ENCODE peak calls at places on chromosomes 13 and 19, in nine cellular contexts. V is Ammon's horn; I is stimulated activated CD4-positive, alpha-beta T cell treated with anti-CD3 and anti-CD28 coated beads, Interleukin-2, amount 100 ng/mL, for 24 hours; S is stimulated activated naive CD8-positive, alpha-beta T cell treated with anti-CD3 and anti-CD28 coated beads, Interleukin-15, Interleukin-2, amounts not matched to agents 100 U/mL and 50 U/mL, for 24 hours; Z is AG08395; B is EL; E is neural progenitor cell; O is cardiac fibroblast; D is activated naive CD8-positive, alpha-beta T cell treated with anti-CD3 and anti-CD28 coated beads for 36 hours. H is an unnamed sample.

GRCh38 chr19:16248380-16249023 is 50.8 kb downstream of the AP1M1 start:
- DNase-seq in S (no peak), D (no peak), B (no peak), V (no peak), O (no peak), E (no peak), Z (no peak), I (no peak), H (no peak)

GRCh38 chr19:54281008-54281728 is at the start of gene LILRB2:
- DNase-seq in I (no peak), V (no peak), B (no peak), E (no peak), D (no peak), S (no peak), O (no peak), Z (no peak), H (no peak)

GRCh38 chr19:18488838-18489626 is 32.8 kb downstream of the ELL start:
- DNase-seq in D (no peak), E (peak; percentile 81), V (no peak), Z (no peak), O (no peak), I (no peak), S (no peak), B (no peak), H (peak; percentile 32)

GRCh38 chr13:72622546-72622945 is 104.9 kb downstream of the MZT1 start:
- DNase-seq in V (no peak), B (no peak), I (no peak), D (no peak), S (no peak), Z (no peak), E (no peak), O (no peak), H (no peak)

GRCh38 chr19:50842130-50842529 is 8.8 kb upstream of the KLK15 start:
- DNase-seq in Z (no peak), O (no peak), V (no peak), I (no peak), S (no peak), D (no peak), E (no peak), B (no peak), H (no peak)

GRCh38 chr13:80339841-80340642 is 884 bp downstream of the SPRY2 start:
- DNase-seq in E (peak; percentile 60), D (peak; percentile 6), I (no peak), B (peak; percentile 50), V (peak; percentile 57), O (peak; percentile 43), Z (peak; percentile 21), S (peak; percentile 20), H (no peak)

GRCh38 chr13:98039964-98040363 is 86.5 kb downstream of the IPO5 start:
- DNase-seq in D (no peak), I (no peak), E (no peak), B (no peak), V (no peak), Z (no peak), S (no peak), O (no peak), H (no peak)

GRCh38 chr13:95300625-95301134 is 571 bp downstream of the ABCC4 start:
- DNase-seq in E (peak; percentile 73), B (peak; percentile 76), Z (peak; percentile 64), V (peak; percentile 62), O (peak; percentile 34), S (peak; percentile 63), I (peak; percentile 40), D (peak; percentile 68), H (no peak)

GRCh38 chr19:55622242-55622969 is 2.0 kb downstream of the ZNF784 start:
- DNase-seq in Z (no peak), D (no peak), S (no peak), V (no peak), E (no peak), O (no peak), B (no peak), I (no peak), H (no peak)

GRCh38 chr19:38411041-38411712 is 8.3 kb downstream of the FAM98C start:
- DNase-seq in S (no peak), I (no peak), Z (no peak), B (no peak), D (no peak), V (no peak), O (no peak), E (no peak), H (no peak)

GRCh38 chr19:40771101-40771539 is 4.2 kb upstream of the MIA start:
- DNase-seq in I (no peak), Z (no peak), S (no peak), E (no peak), D (no peak), V (no peak), O (peak; percentile 24), B (no peak), H (no peak)

GRCh38 chr13:105997436-105998232 is 537.8 kb downstream of the EFNB2 start:
- DNase-seq in O (no peak), B (no peak), Z (peak; percentile 48), D (no peak), V (peak; percentile 32), S (no peak), I (no peak), E (no peak), H (no peak)

GRCh38 chr19:39046037-39046821 is 13.9 kb upstream of the FBXO27 start:
- DNase-seq in V (no peak), S (no peak), E (no peak), B (peak; percentile 12), I (no peak), O (peak; percentile 25), D (no peak), Z (no peak), H (peak; percentile 85)

GRCh38 chr13:101202590-101202989 is 213.7 kb downstream of the NALCN start:
- DNase-seq in V (no peak), B (no peak), D (no peak), Z (no peak), S (no peak), I (no peak), O (no peak), E (peak; percentile 58), H (no peak)

GRCh38 chr13:27587083-27587482 is 33.2 kb downstream of the LNX2 start:
- DNase-seq in V (no peak), Z (no peak), I (no peak), E (no peak), O (no peak), S (no peak), B (no peak), D (no peak), H (no peak)

GRCh38 chr13:95926231-95926630 is 127.0 kb downstream of the UGGT2 start:
- DNase-seq in I (no peak), B (no peak), V (no peak), S (no peak), D (no peak), O (peak; percentile 5), Z (no peak), E (no peak), H (peak; percentile 53)

GRCh38 chr19:3604987-3605343 is 1.7 kb downstream of the TBXA2R start:
- DNase-seq in I (no peak), E (no peak), Z (no peak), V (no peak), B (no peak), O (no peak), S (peak; percentile 63), D (peak; percentile 65), H (no peak)

GRCh38 chr13:39692650-39693438 is 37.4 kb downstream of the COG6 start:
- DNase-seq in D (no peak), I (no peak), B (no peak), S (no peak), O (no peak), Z (peak; percentile 3), E (no peak), V (no peak), H (no peak)

GRCh38 chr19:19744641-19745040 is 11.7 kb upstream of the ZNF14 start:
- DNase-seq in O (no peak), V (no peak), Z (no peak), B (no peak), I (no peak), D (no peak), S (no peak), E (no peak), H (no peak)

GRCh38 chr19:56837492-56837891 is 3.0 kb downstream of the PEG3 start:
- DNase-seq in Z (no peak), E (no peak), S (no peak), I (no peak), V (peak; percentile 86), D (peak; percentile 3), B (no peak), O (no peak), H (peak; percentile 35)

GRCh38 chr19:10291554-10292205 is 1.9 kb downstream of the ICAM5 start:
- DNase-seq in B (no peak), I (no peak), O (no peak), D (no peak), V (no peak), Z (no peak), E (no peak), S (no peak), H (no peak)

GRCh38 chr13:66835040-66835628 is 395.0 kb downstream of the PCDH9 start:
- DNase-seq in D (no peak), B (no peak), V (peak; percentile 85), O (peak; percentile 60), Z (no peak), I (no peak), S (no peak), E (peak; percentile 79), H (peak; percentile 19)

GRCh38 chr19:54430306-54431254 is 15.3 kb downstream of the TTYH1 start:
- DNase-seq in O (peak; percentile 30), V (peak; percentile 78), Z (peak; percentile 56), E (peak; percentile 74), S (peak; percentile 69), B (peak; percentile 25), D (peak; percentile 51), I (peak; percentile 49), H (no peak)

GRCh38 chr13:25874907-25875306 is 176.9 kb downstream of the SHISA2 start:
- DNase-seq in E (no peak), O (no peak), B (no peak), Z (no peak), S (peak; percentile 66), V (no peak), I (peak; percentile 63), D (peak; percentile 33), H (no peak)

GRCh38 chr13:101706651-101707050 is 254.2 kb downstream of the ITGBL1 start:
- DNase-seq in O (peak; percentile 96), D (peak; percentile 22), I (no peak), B (peak; percentile 91), E (no peak), S (no peak), Z (peak; percentile 90), V (peak; percentile 33), H (peak; percentile 98)

GRCh38 chr19:55173186-55173716 is 6.8 kb upstream of the DNAAF3 start:
- DNase-seq in Z (no peak), E (no peak), B (no peak), D (no peak), O (no peak), V (no peak), S (no peak), I (no peak), H (no peak)

GRCh38 chr13:69374036-69374435 is 733.6 kb upstream of the ATXN8OS start:
- DNase-seq in I (no peak), D (no peak), E (no peak), V (no peak), S (no peak), B (no peak), O (no peak), Z (no peak), H (no peak)

GRCh38 chr19:36973844-36974195 is 57.7 kb downstream of the ZNF568 start:
- DNase-seq in I (no peak), V (peak; percentile 18), O (no peak), D (no peak), S (no peak), E (no peak), B (no peak), Z (peak; percentile 5), H (no peak)

GRCh38 chr19:4304509-4305252 is at the start of gene FSD1:
- DNase-seq in O (peak; percentile 47), V (peak; percentile 29), B (peak; percentile 76), Z (peak; percentile 98), E (peak; percentile 92), S (peak; percentile 89), D (peak; percentile 92), I (peak; percentile 76), H (no peak)

GRCh38 chr13:44899967-44900366 is 89.3 kb downstream of the NUFIP1 start:
- DNase-seq in O (no peak), I (no peak), B (no peak), Z (no peak), V (no peak), S (no peak), E (no peak), D (no peak), H (no peak)

GRCh38 chr19:18894254-18895037 is 1.5 kb downstream of the CERS1 start:
- DNase-seq in S (no peak), Z (peak; percentile 38), V (peak; percentile 97), E (peak; percentile 85), B (no peak), I (no peak), D (no peak), O (peak; percentile 42), H (no peak)

H was measured in renal cortical epithelial cell.